ENCODE peak calls at places on chromosomes 5 and 9, in seven cellular contexts. One of them, this sample, is unnamed.

GRCh38 chr9:27861887-27862286 is 288.6 kb upstream of the C9orf72 start:
- DNase-seq in T1000: no peak
- DNase-seq in midbrain: no peak
- DNase-seq in NAMALWA: no peak
- DNase-seq in renal cortical epithelial cell: peak
- DNase-seq in activated T-helper 1 cell treated with Interleukin-2 at 50 U/mL for 16 hours: no peak
- DNase-seq in HuH-7: no peak
- DNase-seq in this sample: no peak

GRCh38 chr5:163330723-163331668 is 106.4 kb upstream of the CCNG1 start:
- DNase-seq in T1000: no peak
- DNase-seq in midbrain: no peak
- DNase-seq in NAMALWA: no peak
- DNase-seq in renal cortical epithelial cell: no peak
- DNase-seq in activated T-helper 1 cell treated with Interleukin-2 at 50 U/mL for 16 hours: no peak
- DNase-seq in HuH-7: no peak
- DNase-seq in this sample: no peak

GRCh38 chr5:58077387-58077786 is 382.5 kb downstream of the PLK2 start:
- DNase-seq in T1000: no peak
- DNase-seq in midbrain: no peak
- DNase-seq in NAMALWA: no peak
- DNase-seq in renal cortical epithelial cell: no peak
- DNase-seq in activated T-helper 1 cell treated with Interleukin-2 at 50 U/mL for 16 hours: no peak
- DNase-seq in HuH-7: no peak
- DNase-seq in this sample: peak

GRCh38 chr9:133803028-133803585 is 65.0 kb upstream of the SARDH start:
- DNase-seq in T1000: peak
- DNase-seq in midbrain: no peak
- DNase-seq in NAMALWA: no peak
- DNase-seq in renal cortical epithelial cell: peak
- DNase-seq in activated T-helper 1 cell treated with Interleukin-2 at 50 U/mL for 16 hours: no peak
- DNase-seq in HuH-7: no peak
- DNase-seq in this sample: no peak

GRCh38 chr5:7272408-7272807 is 123.5 kb upstream of the ADCY2 start:
- DNase-seq in T1000: no peak
- DNase-seq in midbrain: no peak
- DNase-seq in NAMALWA: no peak
- DNase-seq in renal cortical epithelial cell: no peak
- DNase-seq in activated T-helper 1 cell treated with Interleukin-2 at 50 U/mL for 16 hours: no peak
- DNase-seq in HuH-7: no peak
- DNase-seq in this sample: no peak

GRCh38 chr9:121648799-121649198 is 2.6 kb upstream of the DAB2IP start:
- DNase-seq in T1000: no peak
- DNase-seq in midbrain: no peak
- DNase-seq in NAMALWA: no peak
- DNase-seq in renal cortical epithelial cell: no peak
- DNase-seq in activated T-helper 1 cell treated with Interleukin-2 at 50 U/mL for 16 hours: no peak
- DNase-seq in HuH-7: no peak
- DNase-seq in this sample: no peak

GRCh38 chr5:113538313-113538712 is 24.8 kb downstream of the YTHDC2 start:
- DNase-seq in T1000: no peak
- DNase-seq in midbrain: no peak
- DNase-seq in NAMALWA: no peak
- DNase-seq in renal cortical epithelial cell: no peak
- DNase-seq in activated T-helper 1 cell treated with Interleukin-2 at 50 U/mL for 16 hours: no peak
- DNase-seq in HuH-7: no peak
- DNase-seq in this sample: no peak

GRCh38 chr9:4086119-4087088 is 213.5 kb downstream of the GLIS3 start:
- DNase-seq in T1000: no peak
- DNase-seq in midbrain: no peak
- DNase-seq in NAMALWA: no peak
- DNase-seq in renal cortical epithelial cell: no peak
- DNase-seq in activated T-helper 1 cell treated with Interleukin-2 at 50 U/mL for 16 hours: no peak
- DNase-seq in HuH-7: no peak
- DNase-seq in this sample: no peak

This sample was measured in T47D.